ENCODE peak calls at places on chromosomes 2 and 18, in seven cellular contexts. One of them, this sample, is unnamed.

GRCh38 chr2:72781500-72781899 is 44.3 kb downstream of the EXOC6B start:
- DNase-seq in SK-N-SH: no peak
- DNase-seq in HepG2: no peak
- DNase-seq in Panc1: no peak
- DNase-seq in K562: no peak
- DNase-seq in HCT116: no peak
- DNase-seq in H1: no peak
- DNase-seq in this sample: no peak

GRCh38 chr2:41937921-41938708 is 109.7 kb upstream of the PKDCC start:
- DNase-seq in SK-N-SH: no peak
- DNase-seq in K562: no peak
- DNase-seq in Panc1: no peak
- DNase-seq in H1: peak
- DNase-seq in HCT116: no peak
- DNase-seq in HepG2: no peak
- DNase-seq in this sample: no peak

GRCh38 chr2:48510329-48510728 is 19.6 kb upstream of the STON1 start:
- DNase-seq in Panc1: no peak
- DNase-seq in SK-N-SH: peak
- DNase-seq in K562: no peak
- DNase-seq in HepG2: no peak
- DNase-seq in H1: no peak
- DNase-seq in HCT116: no peak
- DNase-seq in this sample: no peak

GRCh38 chr2:80304522-80304878 is at the start of gene LRRTM1:
- DNase-seq in HepG2: no peak
- DNase-seq in Panc1: no peak
- DNase-seq in H1: no peak
- DNase-seq in HCT116: no peak
- DNase-seq in SK-N-SH: peak
- DNase-seq in K562: no peak
- DNase-seq in this sample: no peak

GRCh38 chr2:178109813-178110212 is 2.4 kb upstream of the RBM45 start:
- DNase-seq in Panc1: no peak
- DNase-seq in H1: no peak
- DNase-seq in SK-N-SH: peak
- DNase-seq in HCT116: peak
- DNase-seq in K562: peak
- DNase-seq in HepG2: peak
- DNase-seq in this sample: no peak

GRCh38 chr2:130920417-130921030 is 83.8 kb downstream of the ARHGEF4 start:
- DNase-seq in K562: peak
- DNase-seq in SK-N-SH: peak
- DNase-seq in HepG2: peak
- DNase-seq in Panc1: peak
- DNase-seq in H1: peak
- DNase-seq in HCT116: peak
- DNase-seq in this sample: peak

GRCh38 chr2:219079417-219079816 is 18.7 kb upstream of the IHH start:
- DNase-seq in Panc1: no peak
- DNase-seq in SK-N-SH: no peak
- DNase-seq in K562: no peak
- DNase-seq in H1: no peak
- DNase-seq in HepG2: no peak
- DNase-seq in HCT116: no peak
- DNase-seq in this sample: no peak

GRCh38 chr18:40494603-40495002 is 1460.4 kb upstream of the PIK3C3 start:
- DNase-seq in HCT116: no peak
- DNase-seq in H1: no peak
- DNase-seq in HepG2: no peak
- DNase-seq in Panc1: no peak
- DNase-seq in K562: no peak
- DNase-seq in SK-N-SH: no peak
- DNase-seq in this sample: no peak

GRCh38 chr2:85326946-85327756 is 638 bp downstream of the TGOLN2 start:
- DNase-seq in HepG2: no peak
- DNase-seq in Panc1: no peak
- DNase-seq in K562: no peak
- DNase-seq in HCT116: no peak
- DNase-seq in SK-N-SH: no peak
- DNase-seq in H1: no peak
- DNase-seq in this sample: no peak

GRCh38 chr2:101521497-101521896 is 46.6 kb upstream of the RFX8 start:
- DNase-seq in Panc1: no peak
- DNase-seq in SK-N-SH: no peak
- DNase-seq in K562: no peak
- DNase-seq in HCT116: no peak
- DNase-seq in HepG2: no peak
- DNase-seq in H1: no peak
- DNase-seq in this sample: no peak

GRCh38 chr2:215484570-215484969 is 48.7 kb upstream of the FN1 start:
- DNase-seq in HepG2: no peak
- DNase-seq in Panc1: no peak
- DNase-seq in K562: no peak
- DNase-seq in H1: no peak
- DNase-seq in SK-N-SH: no peak
- DNase-seq in HCT116: no peak
- DNase-seq in this sample: no peak

GRCh38 chr2:202377308-202377736 is 1.2 kb downstream of the BMPR2 start:
- DNase-seq in SK-N-SH: peak
- DNase-seq in H1: peak
- DNase-seq in Panc1: no peak
- DNase-seq in HCT116: no peak
- DNase-seq in K562: no peak
- DNase-seq in HepG2: peak
- DNase-seq in this sample: no peak

GRCh38 chr18:7273301-7273911 is 42.5 kb downstream of the LRRC30 start:
- DNase-seq in HepG2: no peak
- DNase-seq in SK-N-SH: no peak
- DNase-seq in K562: no peak
- DNase-seq in H1: no peak
- DNase-seq in HCT116: no peak
- DNase-seq in Panc1: no peak
- DNase-seq in this sample: no peak

GRCh38 chr2:66495788-66496640 is 61.1 kb downstream of the MEIS1 start:
- DNase-seq in HepG2: peak
- DNase-seq in HCT116: no peak
- DNase-seq in H1: no peak
- DNase-seq in K562: peak
- DNase-seq in SK-N-SH: no peak
- DNase-seq in Panc1: no peak
- DNase-seq in this sample: no peak

GRCh38 chr2:103873719-103874359 is 980.1 kb upstream of the POU3F3 start:
- DNase-seq in HCT116: no peak
- DNase-seq in SK-N-SH: no peak
- DNase-seq in H1: no peak
- DNase-seq in Panc1: no peak
- DNase-seq in K562: no peak
- DNase-seq in HepG2: no peak
- DNase-seq in this sample: no peak

DNA sequence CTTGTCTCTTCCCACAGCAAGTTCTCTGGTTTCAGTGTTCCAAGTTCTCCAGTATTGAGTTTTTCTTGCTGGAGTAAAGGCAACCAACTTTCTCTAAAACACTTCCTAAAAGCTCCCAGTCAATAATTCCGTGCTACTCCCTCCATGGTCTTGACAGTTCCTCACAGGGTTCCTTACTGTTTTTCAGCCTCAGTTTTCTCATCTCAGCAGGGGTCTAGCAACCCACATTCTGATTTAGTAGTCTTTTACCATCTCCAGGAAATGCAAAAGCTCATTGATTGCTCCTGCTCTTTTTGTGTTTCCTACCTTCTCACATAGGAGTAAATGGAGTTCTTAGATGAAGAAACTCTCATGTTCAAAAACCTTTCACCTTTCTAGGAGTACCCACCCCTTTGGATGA is 978.8 kb upstream of the POU3F3 start:
- DNase-seq in SK-N-SH: no peak
- DNase-seq in HepG2: no peak
- DNase-seq in HCT116: no peak
- DNase-seq in H1: no peak
- DNase-seq in K562: no peak
- DNase-seq in Panc1: no peak
- DNase-seq in this sample: no peak
- TF ChIP-seq SIN3A in SK-N-SH: no peak
- TF ChIP-seq SIN3A in HepG2: no peak
- TF ChIP-seq SIN3A in HCT116: no peak
- TF ChIP-seq SIN3A in H1: no peak
- TF ChIP-seq SIN3A in K562: no peak
- TF ChIP-seq SIN3A in Panc1: no peak
- TF ChIP-seq SIN3A in this sample: no peak

GRCh38 chr2:174326880-174327558 is 7.7 kb upstream of the SP9 start:
- DNase-seq in K562: no peak
- DNase-seq in SK-N-SH: peak
- DNase-seq in H1: peak
- DNase-seq in Panc1: no peak
- DNase-seq in HCT116: no peak
- DNase-seq in HepG2: no peak
- DNase-seq in this sample: no peak

GRCh38 chr2:174327958-174328308 is 6.8 kb upstream of the SP9 start:
- DNase-seq in SK-N-SH: no peak
- DNase-seq in HCT116: no peak
- DNase-seq in HepG2: no peak
- DNase-seq in K562: no peak
- DNase-seq in H1: no peak
- DNase-seq in Panc1: no peak
- DNase-seq in this sample: no peak

GRCh38 chr2:174327559-174327897 is 7.2 kb upstream of the SP9 start:
- DNase-seq in HCT116: no peak
- DNase-seq in SK-N-SH: no peak
- DNase-seq in Panc1: no peak
- DNase-seq in HepG2: no peak
- DNase-seq in H1: no peak
- DNase-seq in K562: no peak
- DNase-seq in this sample: no peak

GRCh38 chr2:174329157-174329715 is 5.5 kb upstream of the SP9 start:
- DNase-seq in K562: no peak
- DNase-seq in Panc1: no peak
- DNase-seq in H1: no peak
- DNase-seq in HepG2: no peak
- DNase-seq in HCT116: no peak
- DNase-seq in SK-N-SH: no peak
- DNase-seq in this sample: no peak

DNA sequence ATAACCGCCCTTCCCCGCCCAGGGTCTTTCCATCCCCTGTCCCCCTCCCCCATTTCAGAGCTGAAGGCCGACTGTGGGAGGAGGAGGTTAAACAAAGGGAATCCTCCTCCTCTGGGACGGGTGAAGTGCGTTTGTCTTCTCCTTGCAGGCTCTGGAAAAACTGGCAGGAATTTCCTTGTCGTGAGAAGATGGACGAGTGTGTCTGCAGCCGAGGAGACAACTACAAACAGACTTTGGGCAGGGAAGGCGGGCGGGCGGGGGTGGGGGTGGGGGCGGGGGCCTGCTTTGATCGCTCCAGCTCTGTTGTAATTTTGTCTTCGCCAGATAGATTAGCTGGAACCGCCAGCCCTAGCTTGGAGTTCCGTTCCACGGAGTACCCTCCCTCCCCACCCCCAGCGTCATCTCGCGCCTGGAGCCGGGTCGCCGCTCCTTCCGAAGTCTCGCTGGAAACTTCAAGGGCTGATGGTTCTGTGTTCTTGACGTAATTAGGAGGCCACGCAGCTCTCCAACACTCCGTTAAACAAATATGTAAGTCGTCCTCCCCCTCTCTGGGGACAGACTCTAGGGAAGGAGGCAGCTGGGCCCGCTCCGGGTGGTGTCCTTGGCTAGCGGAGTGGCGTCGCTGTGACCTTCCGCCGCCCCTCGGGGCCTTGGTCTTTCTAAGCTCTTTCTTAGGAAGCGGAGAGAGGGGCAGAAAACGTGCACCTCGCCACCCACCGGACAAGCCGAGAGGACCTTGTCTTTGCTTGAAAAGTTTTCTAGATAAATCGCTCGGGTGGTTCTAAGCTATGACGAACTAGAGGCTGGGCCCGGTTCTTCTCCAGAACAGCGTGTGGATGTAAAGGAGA is 6.2 kb upstream of the SP9 start:
- DNase-seq in HepG2: no peak
- DNase-seq in K562: no peak
- DNase-seq in Panc1: no peak
- DNase-seq in HCT116: no peak
- DNase-seq in H1: peak
- DNase-seq in SK-N-SH: no peak
- DNase-seq in this sample: no peak
- TF ChIP-seq SIN3A in HepG2: no peak
- TF ChIP-seq SIN3A in K562: no peak
- TF ChIP-seq SIN3A in Panc1: no peak
- TF ChIP-seq SIN3A in HCT116: no peak
- TF ChIP-seq SIN3A in H1: no peak
- TF ChIP-seq SIN3A in SK-N-SH: no peak
- TF ChIP-seq SIN3A in this sample: no peak

DNA sequence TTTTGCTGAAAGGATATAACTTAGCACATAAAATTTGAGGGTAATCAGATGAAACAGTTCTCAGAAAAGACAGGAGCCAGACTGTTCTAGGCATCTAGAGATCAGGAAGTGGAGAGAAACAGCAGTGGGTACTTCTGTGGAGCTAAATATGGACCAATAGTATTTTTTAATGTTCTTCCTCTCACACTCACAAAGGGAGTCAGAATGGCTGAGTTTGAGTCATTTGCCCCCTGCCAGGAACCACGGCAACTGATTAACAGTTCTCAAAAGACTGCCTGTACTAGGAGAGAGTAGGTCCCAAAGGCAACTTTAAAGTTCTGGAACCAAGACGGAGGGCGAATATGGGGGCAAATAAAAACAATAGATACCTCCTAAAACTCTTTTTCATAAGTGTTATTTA is 107.5 kb downstream of the GULP1 start:
- DNase-seq in H1: no peak
- DNase-seq in Panc1: no peak
- DNase-seq in SK-N-SH: no peak
- DNase-seq in HCT116: no peak
- DNase-seq in HepG2: no peak
- DNase-seq in K562: no peak
- DNase-seq in this sample: no peak
- TF ChIP-seq SIN3A in H1: no peak
- TF ChIP-seq SIN3A in Panc1: no peak
- TF ChIP-seq SIN3A in SK-N-SH: no peak
- TF ChIP-seq SIN3A in HCT116: no peak
- TF ChIP-seq SIN3A in HepG2: no peak
- TF ChIP-seq SIN3A in K562: no peak
- TF ChIP-seq SIN3A in this sample: no peak

GRCh38 chr18:76258209-76258608 is 236.8 kb downstream of the ZNF516 start:
- DNase-seq in K562: no peak
- DNase-seq in HepG2: no peak
- DNase-seq in H1: no peak
- DNase-seq in SK-N-SH: no peak
- DNase-seq in Panc1: no peak
- DNase-seq in HCT116: no peak
- DNase-seq in this sample: no peak

GRCh38 chr18:76259012-76259568 is 236.0 kb downstream of the ZNF516 start:
- DNase-seq in HepG2: no peak
- DNase-seq in HCT116: no peak
- DNase-seq in Panc1: no peak
- DNase-seq in H1: peak
- DNase-seq in K562: no peak
- DNase-seq in SK-N-SH: no peak
- DNase-seq in this sample: no peak

GRCh38 chr18:76255070-76255683 is 239.9 kb downstream of the ZNF516 start:
- DNase-seq in K562: no peak
- DNase-seq in H1: no peak
- DNase-seq in SK-N-SH: no peak
- DNase-seq in HepG2: no peak
- DNase-seq in HCT116: peak
- DNase-seq in Panc1: no peak
- DNase-seq in this sample: no peak

GRCh38 chr18:76259726-76260125 is 235.3 kb downstream of the ZNF516 start:
- DNase-seq in Panc1: no peak
- DNase-seq in H1: no peak
- DNase-seq in K562: no peak
- DNase-seq in SK-N-SH: no peak
- DNase-seq in HepG2: no peak
- DNase-seq in HCT116: no peak
- DNase-seq in this sample: no peak

GRCh38 chr18:76256897-76257500 is 238.0 kb downstream of the ZNF516 start:
- DNase-seq in K562: no peak
- DNase-seq in HepG2: peak
- DNase-seq in SK-N-SH: peak
- DNase-seq in HCT116: peak
- DNase-seq in H1: no peak
- DNase-seq in Panc1: peak
- DNase-seq in this sample: no peak
- TF ChIP-seq SIN3A in K562: no peak
- TF ChIP-seq SIN3A in HepG2: no peak
- TF ChIP-seq SIN3A in SK-N-SH: no peak
- TF ChIP-seq SIN3A in HCT116: no peak
- TF ChIP-seq SIN3A in H1: no peak
- TF ChIP-seq SIN3A in Panc1: no peak
- TF ChIP-seq SIN3A in this sample: no peak

This sample was measured in GM12878.